ENCODE peak calls at places on chromosomes 5 and 9, in eight cellular contexts. One of them, this sample, is unnamed.

GRCh38 chr5:79802995-79803394 is 113.4 kb downstream of the CMYA5 start:
- DNase-seq in A549: no peak
- DNase-seq in SK-N-SH: no peak
- DNase-seq in K562: no peak
- DNase-seq in H1: no peak
- DNase-seq in HepG2: no peak
- DNase-seq in WTC11: no peak
- DNase-seq in GM12878: no peak
- DNase-seq in this sample: peak; percentile 1

GRCh38 chr9:113011911-113012381 is at the start of gene ZNF883:
- DNase-seq in A549: peak; percentile 41
- DNase-seq in SK-N-SH: peak; percentile 74
- DNase-seq in K562: peak; percentile 40
- DNase-seq in H1: peak; percentile 80
- DNase-seq in HepG2: peak; percentile 68
- DNase-seq in WTC11: peak; percentile 77
- DNase-seq in GM12878: no peak
- DNase-seq in this sample: peak; percentile 55

GRCh38 chr5:96337048-96337781 is 95.8 kb downstream of the PCSK1 start:
- DNase-seq in A549: no peak
- DNase-seq in SK-N-SH: no peak
- DNase-seq in K562: no peak
- DNase-seq in H1: no peak
- DNase-seq in HepG2: no peak
- DNase-seq in WTC11: no peak
- DNase-seq in GM12878: no peak
- DNase-seq in this sample: no peak

GRCh38 chr5:138018844-138019243 is 14.0 kb downstream of the FAM13B start:
- DNase-seq in A549: no peak
- DNase-seq in SK-N-SH: no peak
- DNase-seq in K562: no peak
- DNase-seq in H1: no peak
- DNase-seq in HepG2: peak; percentile 84
- DNase-seq in WTC11: no peak
- DNase-seq in GM12878: no peak
- DNase-seq in this sample: peak; percentile 45

GRCh38 chr9:131733601-131734061 is 6.2 kb downstream of the RAPGEF1 start:
- DNase-seq in A549: peak; percentile 86
- DNase-seq in SK-N-SH: peak; percentile 70
- DNase-seq in K562: peak; percentile 29
- DNase-seq in H1: no peak
- DNase-seq in HepG2: no peak
- DNase-seq in WTC11: no peak
- DNase-seq in GM12878: no peak
- DNase-seq in this sample: peak; percentile 96

GRCh38 chr9:79312686-79313421 is 258.9 kb upstream of the TLE4 start:
- DNase-seq in A549: no peak
- DNase-seq in SK-N-SH: no peak
- DNase-seq in K562: no peak
- DNase-seq in H1: peak; percentile 54
- DNase-seq in HepG2: no peak
- DNase-seq in WTC11: peak; percentile 37
- DNase-seq in GM12878: no peak
- DNase-seq in this sample: no peak

GRCh38 chr9:76895186-76895585 is 10.7 kb downstream of the PRUNE2 start:
- DNase-seq in A549: no peak
- DNase-seq in SK-N-SH: no peak
- DNase-seq in K562: no peak
- DNase-seq in H1: no peak
- DNase-seq in HepG2: no peak
- DNase-seq in WTC11: no peak
- DNase-seq in GM12878: no peak
- DNase-seq in this sample: peak; percentile 78

GRCh38 chr5:168118042-168118668 is 173.3 kb upstream of the WWC1 start:
- DNase-seq in A549: no peak
- DNase-seq in SK-N-SH: no peak
- DNase-seq in K562: no peak
- DNase-seq in H1: peak; percentile 54
- DNase-seq in HepG2: no peak
- DNase-seq in WTC11: peak; percentile 42
- DNase-seq in GM12878: no peak
- DNase-seq in this sample: no peak

GRCh38 chr5:173205921-173206320 is 29.1 kb downstream of the NKX2-5 start:
- DNase-seq in A549: no peak
- DNase-seq in SK-N-SH: no peak
- DNase-seq in K562: no peak
- DNase-seq in H1: no peak
- DNase-seq in HepG2: no peak
- DNase-seq in WTC11: no peak
- DNase-seq in GM12878: no peak
- DNase-seq in this sample: no peak

GRCh38 chr9:82202808-82203207 is 214.2 kb downstream of the SPATA31D1 start:
- DNase-seq in A549: no peak
- DNase-seq in SK-N-SH: no peak
- DNase-seq in K562: no peak
- DNase-seq in H1: no peak
- DNase-seq in HepG2: no peak
- DNase-seq in WTC11: no peak
- DNase-seq in GM12878: no peak
- DNase-seq in this sample: peak; percentile 81

GRCh38 chr9:6829027-6829426 is 71.3 kb downstream of the KDM4C start:
- DNase-seq in A549: peak; percentile 18
- DNase-seq in SK-N-SH: no peak
- DNase-seq in K562: no peak
- DNase-seq in H1: no peak
- DNase-seq in HepG2: peak; percentile 57
- DNase-seq in WTC11: no peak
- DNase-seq in GM12878: no peak
- DNase-seq in this sample: peak; percentile 19

GRCh38 chr9:94511134-94511942 is 43.5 kb upstream of the PCAT7 start:
- DNase-seq in A549: no peak
- DNase-seq in SK-N-SH: no peak
- DNase-seq in K562: no peak
- DNase-seq in H1: no peak
- DNase-seq in HepG2: peak; percentile 63
- DNase-seq in WTC11: no peak
- DNase-seq in GM12878: no peak
- DNase-seq in this sample: no peak

GRCh38 chr5:154386952-154387629 is 58.7 kb upstream of the SAP30L start:
- DNase-seq in A549: no peak
- DNase-seq in SK-N-SH: no peak
- DNase-seq in K562: no peak
- DNase-seq in H1: no peak
- DNase-seq in HepG2: peak; percentile 54
- DNase-seq in WTC11: no peak
- DNase-seq in GM12878: no peak
- DNase-seq in this sample: no peak

GRCh38 chr5:17229308-17229707 is 11.9 kb downstream of the BASP1 start:
- DNase-seq in A549: no peak
- DNase-seq in SK-N-SH: no peak
- DNase-seq in K562: no peak
- DNase-seq in H1: no peak
- DNase-seq in HepG2: no peak
- DNase-seq in WTC11: no peak
- DNase-seq in GM12878: no peak
- DNase-seq in this sample: no peak

GRCh38 chr9:134469041-134469875 is 143.0 kb downstream of the RXRA start:
- DNase-seq in A549: no peak
- DNase-seq in SK-N-SH: no peak
- DNase-seq in K562: no peak
- DNase-seq in H1: no peak
- DNase-seq in HepG2: no peak
- DNase-seq in WTC11: no peak
- DNase-seq in GM12878: no peak
- DNase-seq in this sample: no peak

GRCh38 chr5:119340597-119341218 is 15.1 kb upstream of the TNFAIP8 start:
- DNase-seq in A549: no peak
- DNase-seq in SK-N-SH: no peak
- DNase-seq in K562: no peak
- DNase-seq in H1: no peak
- DNase-seq in HepG2: no peak
- DNase-seq in WTC11: no peak
- DNase-seq in GM12878: peak; percentile 91
- DNase-seq in this sample: no peak

GRCh38 chr9:20838218-20838617 is 154.2 kb downstream of the FOCAD start:
- DNase-seq in A549: no peak
- DNase-seq in SK-N-SH: no peak
- DNase-seq in K562: no peak
- DNase-seq in H1: no peak
- DNase-seq in HepG2: peak; percentile 7
- DNase-seq in WTC11: no peak
- DNase-seq in GM12878: no peak
- DNase-seq in this sample: peak; percentile 42

GRCh38 chr9:4114569-4115505 is 185.0 kb downstream of the GLIS3 start:
- DNase-seq in A549: no peak
- DNase-seq in SK-N-SH: no peak
- DNase-seq in K562: no peak
- DNase-seq in H1: no peak
- DNase-seq in HepG2: no peak
- DNase-seq in WTC11: no peak
- DNase-seq in GM12878: no peak
- DNase-seq in this sample: peak; percentile 86

GRCh38 chr9:4113711-4114110 is 186.2 kb downstream of the GLIS3 start:
- DNase-seq in A549: no peak
- DNase-seq in SK-N-SH: no peak
- DNase-seq in K562: no peak
- DNase-seq in H1: no peak
- DNase-seq in HepG2: no peak
- DNase-seq in WTC11: no peak
- DNase-seq in GM12878: no peak
- DNase-seq in this sample: no peak

GRCh38 chr9:4110562-4110961 is 189.3 kb downstream of the GLIS3 start:
- DNase-seq in A549: no peak
- DNase-seq in SK-N-SH: no peak
- DNase-seq in K562: no peak
- DNase-seq in H1: no peak
- DNase-seq in HepG2: no peak
- DNase-seq in WTC11: no peak
- DNase-seq in GM12878: no peak
- DNase-seq in this sample: no peak

GRCh38 chr9:4108708-4109444 is 191.0 kb downstream of the GLIS3 start:
- DNase-seq in A549: no peak
- DNase-seq in SK-N-SH: no peak
- DNase-seq in K562: no peak
- DNase-seq in H1: no peak
- DNase-seq in HepG2: no peak
- DNase-seq in WTC11: no peak
- DNase-seq in GM12878: no peak
- DNase-seq in this sample: no peak

DNA sequence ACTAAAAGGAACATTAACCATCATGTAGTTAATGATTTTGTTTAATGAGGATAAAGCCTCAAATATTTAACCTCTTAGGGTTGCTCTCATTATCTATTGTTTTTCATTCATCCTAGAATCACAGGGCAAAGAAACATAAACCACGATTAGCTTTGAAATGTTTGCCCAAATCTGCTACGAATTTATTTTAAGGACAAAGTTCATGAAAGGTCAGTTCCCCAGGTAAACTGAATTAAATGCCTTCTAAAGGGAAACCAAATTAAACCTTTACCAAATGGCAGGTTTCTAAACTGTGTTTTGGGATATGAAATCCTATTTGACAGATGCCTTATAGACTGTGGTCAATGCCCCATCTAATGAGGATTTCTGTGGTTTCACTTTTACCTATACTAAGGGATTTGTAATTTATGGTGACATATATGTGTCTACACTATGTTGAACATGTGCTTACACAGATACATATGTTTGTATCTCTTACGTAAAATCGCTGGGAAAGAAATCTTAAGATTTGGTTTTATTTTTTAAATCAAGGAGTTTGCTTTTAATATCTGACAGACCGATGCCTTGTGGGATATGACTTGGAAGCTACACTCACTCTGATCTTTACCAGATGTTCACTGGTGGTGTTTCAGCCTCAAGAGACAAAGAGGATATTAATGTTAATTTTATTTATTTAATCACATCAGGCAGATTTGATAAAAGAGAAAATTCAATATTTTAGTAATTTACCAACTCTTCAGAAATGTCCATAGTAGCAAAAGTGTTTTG is 188.5 kb downstream of the GLIS3 start:
- DNase-seq in A549: no peak
- DNase-seq in SK-N-SH: no peak
- DNase-seq in K562: no peak
- DNase-seq in H1: no peak
- DNase-seq in HepG2: no peak
- DNase-seq in WTC11: no peak
- DNase-seq in GM12878: no peak
- DNase-seq in this sample: peak; percentile 39
- TF ChIP-seq USF2 in A549: no peak
- TF ChIP-seq USF2 in SK-N-SH: no peak
- TF ChIP-seq USF2 in K562: no peak
- TF ChIP-seq USF2 in H1: no peak
- TF ChIP-seq USF2 in HepG2: no peak
- TF ChIP-seq USF2 in WTC11: no peak
- TF ChIP-seq USF2 in GM12878: no peak
- TF ChIP-seq USF2 in this sample: no peak

GRCh38 chr9:105040462-105040861 is 112.5 kb upstream of the ABCA1 start:
- DNase-seq in A549: no peak
- DNase-seq in SK-N-SH: no peak
- DNase-seq in K562: no peak
- DNase-seq in H1: no peak
- DNase-seq in HepG2: no peak
- DNase-seq in WTC11: no peak
- DNase-seq in GM12878: no peak
- DNase-seq in this sample: no peak
- TF ChIP-seq USF2 in A549: no peak
- TF ChIP-seq USF2 in SK-N-SH: no peak
- TF ChIP-seq USF2 in K562: no peak
- TF ChIP-seq USF2 in H1: no peak
- TF ChIP-seq USF2 in HepG2: no peak
- TF ChIP-seq USF2 in WTC11: no peak
- TF ChIP-seq USF2 in GM12878: no peak
- TF ChIP-seq USF2 in this sample: no peak

DNA sequence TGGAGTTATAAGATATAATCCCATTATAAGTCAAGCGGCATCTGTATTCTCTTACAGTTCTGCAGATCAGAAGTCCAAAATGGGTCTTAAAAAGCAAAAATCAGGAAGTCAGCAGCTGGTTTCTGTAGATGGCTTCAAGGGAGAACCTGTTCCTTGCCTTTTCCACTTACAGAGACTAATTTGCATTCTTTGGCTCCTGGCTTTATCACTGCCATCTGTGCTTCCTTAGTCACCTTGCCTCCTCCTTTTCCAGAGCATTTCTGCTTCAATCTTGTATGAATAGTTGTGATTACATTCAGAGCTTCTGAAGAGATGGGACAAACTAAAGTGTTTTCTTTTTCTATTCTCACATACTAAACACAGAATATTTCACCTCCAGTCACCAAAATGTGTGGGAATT is 647.3 kb upstream of the GRAMD2B start:
- DNase-seq in A549: no peak
- DNase-seq in SK-N-SH: no peak
- DNase-seq in K562: no peak
- DNase-seq in H1: no peak
- DNase-seq in HepG2: no peak
- DNase-seq in WTC11: no peak
- DNase-seq in GM12878: no peak
- DNase-seq in this sample: no peak
- TF ChIP-seq USF2 in A549: no peak
- TF ChIP-seq USF2 in SK-N-SH: no peak
- TF ChIP-seq USF2 in K562: no peak
- TF ChIP-seq USF2 in H1: no peak
- TF ChIP-seq USF2 in HepG2: no peak
- TF ChIP-seq USF2 in WTC11: no peak
- TF ChIP-seq USF2 in GM12878: no peak
- TF ChIP-seq USF2 in this sample: no peak

GRCh38 chr9:37424686-37425297 is 2.3 kb downstream of the GRHPR start:
- DNase-seq in A549: no peak
- DNase-seq in SK-N-SH: no peak
- DNase-seq in K562: no peak
- DNase-seq in H1: no peak
- DNase-seq in HepG2: no peak
- DNase-seq in WTC11: no peak
- DNase-seq in GM12878: no peak
- DNase-seq in this sample: no peak
- TF ChIP-seq USF2 in A549: no peak
- TF ChIP-seq USF2 in SK-N-SH: no peak
- TF ChIP-seq USF2 in K562: no peak
- TF ChIP-seq USF2 in H1: no peak
- TF ChIP-seq USF2 in HepG2: no peak
- TF ChIP-seq USF2 in WTC11: no peak
- TF ChIP-seq USF2 in GM12878: no peak
- TF ChIP-seq USF2 in this sample: no peak

This sample was measured in IMR-90.